ENCODE peak calls at places on chromosomes 7 and 10, in four cellular contexts. V, M, P and T are unnamed samples.

GRCh38 chr10:87816842-87817178 is 1.2 kb downstream of the ATAD1 start:
- DNase-seq in M (no peak), P (no peak), V (no peak), T (no peak)

GRCh38 chr7:42262907-42263466 is 26.0 kb upstream of the GLI3 start:
- DNase-seq in M (no peak), P (no peak), V (no peak), T (peak; percentile 70)

GRCh38 chr10:9075420-9075819 is 1020.9 kb downstream of the GATA3 start:
- DNase-seq in V (no peak), M (no peak), P (no peak), T (no peak)

GRCh38 chr10:68302871-68303270 is 29.0 kb upstream of the HNRNPH3 start:
- DNase-seq in V (no peak), P (no peak), M (no peak), T (no peak)

GRCh38 chr7:40329601-40330153 is 194.9 kb downstream of the SUGCT start:
- DNase-seq in M (peak; percentile 42), V (peak; percentile 52), P (peak; percentile 53), T (peak; percentile 74)

GRCh38 chr10:132192991-132193670 is 6.4 kb downstream of the DPYSL4 start:
- DNase-seq in P (no peak), M (no peak), V (no peak), T (no peak)

GRCh38 chr10:70101668-70102067 is 31.0 kb downstream of the AIFM2 start:
- DNase-seq in V (no peak), M (no peak), P (no peak), T (no peak)

GRCh38 chr10:71547841-71548493 is 151.2 kb downstream of the CDH23 start:
- DNase-seq in M (no peak), V (no peak), P (no peak), T (peak; percentile 15)

GRCh38 chr7:83452256-83452655 is 196.7 kb downstream of the SEMA3E start:
- DNase-seq in P (no peak), V (no peak), M (no peak), T (no peak)

GRCh38 chr10:131112691-131113090 is 198.8 kb downstream of the TCERG1L start:
- DNase-seq in P (no peak), V (no peak), M (no peak), T (no peak)
- TF ChIP-seq MAZ in P (no peak), V (no peak), M (no peak), T (no peak)

GRCh38 chr10:133297504-133297903 is 11.2 kb downstream of the TUBGCP2 start:
- DNase-seq in V (no peak), M (no peak), P (no peak), T (no peak)
- TF ChIP-seq MAZ in V (no peak), M (no peak), P (no peak), T (no peak)

GRCh38 chr7:50534690-50535290 is 30.4 kb downstream of the DDC start:
- DNase-seq in V (peak; percentile 37), M (peak; percentile 93), P (peak; percentile 87), T (peak; percentile 100)
- TF ChIP-seq MAZ in V (no peak), M (peak; percentile 76), P (no peak), T (peak; percentile 82)

DNA sequence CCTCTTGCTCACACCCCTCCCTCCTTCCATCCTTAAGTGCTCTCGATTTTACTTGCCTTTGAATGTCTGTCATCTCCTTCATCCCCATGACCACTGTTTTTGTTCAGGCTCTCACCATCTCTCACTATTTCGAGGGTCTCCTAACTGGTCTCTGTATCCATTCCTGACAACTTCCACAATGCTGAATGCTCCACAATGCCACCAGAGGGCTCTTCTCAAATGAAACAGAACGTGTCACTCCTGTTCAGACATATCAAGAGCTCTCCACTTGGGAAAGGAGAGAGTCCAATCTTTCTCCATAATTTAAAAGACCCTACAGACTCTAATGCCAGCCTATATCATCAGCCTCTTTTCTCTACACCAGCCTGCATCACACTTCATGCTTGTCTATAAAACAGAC is 9.0 kb upstream of the SLC13A1 start:
- DNase-seq in V (peak; percentile 25), M (no peak), P (no peak), T (no peak)
- TF ChIP-seq MAZ in V (no peak), M (no peak), P (no peak), T (no peak)

GRCh38 chr7:157974678-157975230 is 612.9 kb downstream of the PTPRN2 start:
- DNase-seq in M (no peak), V (no peak), P (no peak), T (no peak)
- TF ChIP-seq MAZ in M (no peak), V (no peak), P (no peak), T (no peak)

GRCh38 chr7:103134866-103135554 is 13.9 kb downstream of the NAPEPLD start:
- DNase-seq in V (no peak), P (no peak), M (no peak), T (no peak)
- TF ChIP-seq MAZ in V (no peak), P (no peak), M (no peak), T (no peak)

GRCh38 chr10:26554246-26554645 is 116.1 kb downstream of the APBB1IP start:
- DNase-seq in M (no peak), V (no peak), P (no peak), T (no peak)

GRCh38 chr10:26555719-26556368 is 117.7 kb downstream of the APBB1IP start:
- DNase-seq in P (peak; percentile 24), V (peak; percentile 24), M (no peak), T (no peak)

GRCh38 chr10:26556756-26557640 is 118.9 kb downstream of the APBB1IP start:
- DNase-seq in P (peak; percentile 73), V (peak; percentile 34), M (peak; percentile 45), T (peak; percentile 11)

DNA sequence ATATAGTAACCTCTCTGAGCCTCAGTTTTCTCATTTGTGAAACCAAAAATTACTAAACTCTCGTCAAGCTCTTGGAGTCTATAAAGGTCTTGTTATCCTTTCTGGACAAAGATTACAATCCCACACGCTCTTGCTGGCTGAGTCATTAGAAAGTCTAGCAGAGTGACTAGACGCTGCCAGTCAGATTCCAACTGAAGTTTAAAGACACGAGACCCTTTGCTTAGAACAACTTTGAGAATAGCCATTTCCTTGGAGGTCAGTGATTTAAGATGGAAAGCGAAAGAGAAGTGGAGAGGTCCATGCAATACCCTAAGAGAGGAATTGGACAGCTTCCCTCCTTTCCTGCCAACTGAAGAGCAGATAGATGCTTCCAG is 119.5 kb downstream of the APBB1IP start:
- DNase-seq in V (no peak), P (no peak), M (no peak), T (no peak)
- TF ChIP-seq MAZ in V (no peak), P (no peak), M (no peak), T (no peak)

GRCh38 chr7:44531421-44532380 is 9.4 kb downstream of the NPC1L1 start:
- DNase-seq in M (no peak), P (no peak), V (no peak), T (no peak)
- TF ChIP-seq MAZ in M (no peak), P (no peak), V (no peak), T (no peak)

GRCh38 chr7:2804227-2804763 is 39.8 kb downstream of the GNA12 start:
- DNase-seq in V (peak; percentile 81), M (peak; percentile 61), P (no peak), T (no peak)
- TF ChIP-seq MAZ in V (no peak), M (no peak), P (no peak), T (no peak)